ENCODE peak calls at places on chromosomes 11 and 22, in four cellular contexts. T is GM12878, K is K562, I is HepG2. B is an unnamed sample.
A peak's percentile ranks its signal among the peaks of the same experiment; 100 is the strongest.

GRCh38 chr11:81237139-81237538 is 1496.5 kb downstream of the FAM181B start:
- DNase-seq in T (no peak), K (no peak), I (peak; percentile 49), B (peak; percentile 20)

GRCh38 chr11:28964811-28965210 is 856.6 kb downstream of the METTL15 start:
- DNase-seq in T (no peak), K (no peak), I (no peak), B (no peak)

GRCh38 chr11:3959015-3959917 is 103.8 kb downstream of the STIM1 start:
- DNase-seq in T (no peak), K (peak; percentile 51), I (peak; percentile 86), B (peak; percentile 17)

GRCh38 chr11:76197941-76198640 is 8.2 kb downstream of the WNT11 start:
- DNase-seq in T (no peak), K (no peak), I (no peak), B (no peak)

GRCh38 chr11:22467248-22467647 is 129.1 kb downstream of the SLC17A6 start:
- DNase-seq in T (no peak), K (no peak), I (no peak), B (no peak)

GRCh38 chr11:47171856-47172255 is 4.8 kb downstream of the ARFGAP2 start:
- DNase-seq in T (no peak), K (no peak), I (no peak), B (no peak)

GRCh38 chr11:128687321-128687720 is 6.6 kb upstream of the FLI1 start:
- DNase-seq in T (no peak), K (no peak), I (no peak), B (no peak)

GRCh38 chr11:74870485-74870884 is 78.4 kb downstream of the XRRA1 start:
- DNase-seq in T (no peak), K (peak; percentile 59), I (peak; percentile 60), B (peak; percentile 42)

GRCh38 chr11:65384301-65384889 is 1.9 kb upstream of the SLC25A45 start:
- DNase-seq in T (no peak), K (no peak), I (no peak), B (no peak)

GRCh38 chr22:30871391-30872281 is 96.9 kb downstream of the MORC2 start:
- DNase-seq in T (no peak), K (no peak), I (no peak), B (no peak)

GRCh38 chr22:30868663-30869385 is 99.8 kb downstream of the MORC2 start:
- DNase-seq in T (no peak), K (no peak), I (no peak), B (no peak)

GRCh38 chr22:30867746-30868662 is 100.6 kb downstream of the MORC2 start:
- DNase-seq in T (no peak), K (no peak), I (no peak), B (no peak)

GRCh38 chr22:30870451-30871345 is 97.9 kb downstream of the MORC2 start:
- DNase-seq in T (no peak), K (no peak), I (no peak), B (no peak)

DNA sequence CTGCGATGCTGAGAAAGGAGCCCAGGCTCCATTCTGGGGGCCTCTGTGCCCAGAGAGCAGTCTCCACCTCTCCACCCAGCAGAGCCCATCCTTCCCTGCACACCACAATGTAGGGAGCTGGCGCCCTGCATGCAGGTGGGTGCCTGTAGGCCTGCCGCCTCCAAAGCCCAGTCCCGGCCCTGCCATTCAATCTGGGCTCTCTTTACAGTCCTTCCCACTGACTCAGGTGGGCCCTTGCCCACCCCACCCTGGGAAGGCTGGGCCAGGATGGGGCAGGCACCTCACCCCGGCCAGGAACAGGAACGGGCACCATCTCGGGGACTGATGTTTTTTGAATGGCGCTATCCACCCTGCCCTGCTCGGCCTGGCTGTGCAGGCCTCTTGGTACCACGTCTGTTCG is 98.6 kb downstream of the MORC2 start:
- DNase-seq in T (no peak), K (no peak), I (no peak), B (no peak)
- TF ChIP-seq FOXK2 in T (no peak), K (no peak), I (no peak), B (no peak)

DNA sequence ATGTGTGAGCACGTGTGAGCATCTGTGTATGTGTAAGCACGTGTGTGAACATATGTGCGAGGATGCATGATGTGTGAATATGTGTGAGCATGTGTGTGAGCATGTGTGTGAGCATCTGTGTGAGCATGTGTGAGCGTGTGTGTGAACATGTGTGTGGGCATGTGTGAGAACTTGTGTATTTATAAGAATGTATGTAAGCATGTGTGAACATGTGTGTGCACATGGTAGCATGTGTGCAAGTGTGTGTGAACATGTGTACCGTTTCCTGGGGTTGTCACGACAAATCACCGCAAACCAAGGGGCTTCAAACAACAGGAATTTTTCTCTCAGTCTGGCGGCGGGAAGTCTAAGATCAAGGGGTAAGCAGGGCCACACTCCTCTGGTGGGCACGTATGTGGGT is 238.3 kb downstream of the CTTN start:
- DNase-seq in T (no peak), K (no peak), I (no peak), B (no peak)
- TF ChIP-seq FOXM1 in T (no peak), K (no peak), I (no peak), B (no peak)

GRCh38 chr11:44961894-44962293 is 11.2 kb upstream of the TP53I11 start:
- DNase-seq in T (no peak), K (no peak), I (no peak), B (no peak)
- TF ChIP-seq FOXK2 in T (no peak), K (no peak), I (no peak), B (no peak)

GRCh38 chr11:270451-271208 is 7.6 kb upstream of the NLRP6 start:
- DNase-seq in T (no peak), K (no peak), I (no peak), B (no peak)
- TF ChIP-seq FOXM1 in T (no peak), K (no peak), I (no peak), B (no peak)

GRCh38 chr11:10328314-10329090 is 23.6 kb downstream of the ADM start:
- DNase-seq in T (no peak), K (no peak), I (no peak), B (no peak)
- TF ChIP-seq FOXK2 in T (no peak), K (no peak), I (no peak), B (no peak)

DNA sequence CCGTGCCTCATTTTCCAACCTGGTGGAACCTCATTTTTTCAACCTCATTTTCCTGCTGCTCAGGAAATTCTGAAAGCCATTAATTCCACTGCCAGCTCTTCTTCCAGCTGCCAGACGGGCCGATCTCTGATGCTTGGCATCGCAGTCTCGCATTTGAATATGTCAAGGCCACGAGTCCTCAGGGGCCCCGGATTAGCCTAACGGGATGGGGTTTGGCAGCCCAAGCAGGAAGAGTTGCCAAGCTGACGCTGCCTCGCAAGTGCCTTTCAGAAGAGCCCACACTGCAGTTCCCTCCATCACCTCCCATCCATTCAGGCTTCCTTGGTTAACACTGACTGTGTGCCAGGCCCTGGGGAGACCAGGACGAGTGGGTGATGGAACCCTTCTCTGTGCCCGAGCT is 8.7 kb downstream of the RASD2 start:
- DNase-seq in T (no peak), K (no peak), I (no peak), B (no peak)
- TF ChIP-seq FOXM1 in T (no peak), K (no peak), I (no peak), B (no peak)

GRCh38 chr11:1777737-1778136 is 14.0 kb upstream of the CTSD start:
- DNase-seq in T (no peak), K (no peak), I (no peak), B (no peak)

GRCh38 chr11:1776331-1776851 is 12.7 kb upstream of the CTSD start:
- DNase-seq in T (no peak), K (no peak), I (no peak), B (no peak)

GRCh38 chr11:1779034-1779805 is 15.5 kb upstream of the CTSD start:
- DNase-seq in T (no peak), K (no peak), I (no peak), B (no peak)

GRCh38 chr11:1778141-1778911 is 14.6 kb upstream of the CTSD start:
- DNase-seq in T (no peak), K (no peak), I (no peak), B (no peak)

DNA sequence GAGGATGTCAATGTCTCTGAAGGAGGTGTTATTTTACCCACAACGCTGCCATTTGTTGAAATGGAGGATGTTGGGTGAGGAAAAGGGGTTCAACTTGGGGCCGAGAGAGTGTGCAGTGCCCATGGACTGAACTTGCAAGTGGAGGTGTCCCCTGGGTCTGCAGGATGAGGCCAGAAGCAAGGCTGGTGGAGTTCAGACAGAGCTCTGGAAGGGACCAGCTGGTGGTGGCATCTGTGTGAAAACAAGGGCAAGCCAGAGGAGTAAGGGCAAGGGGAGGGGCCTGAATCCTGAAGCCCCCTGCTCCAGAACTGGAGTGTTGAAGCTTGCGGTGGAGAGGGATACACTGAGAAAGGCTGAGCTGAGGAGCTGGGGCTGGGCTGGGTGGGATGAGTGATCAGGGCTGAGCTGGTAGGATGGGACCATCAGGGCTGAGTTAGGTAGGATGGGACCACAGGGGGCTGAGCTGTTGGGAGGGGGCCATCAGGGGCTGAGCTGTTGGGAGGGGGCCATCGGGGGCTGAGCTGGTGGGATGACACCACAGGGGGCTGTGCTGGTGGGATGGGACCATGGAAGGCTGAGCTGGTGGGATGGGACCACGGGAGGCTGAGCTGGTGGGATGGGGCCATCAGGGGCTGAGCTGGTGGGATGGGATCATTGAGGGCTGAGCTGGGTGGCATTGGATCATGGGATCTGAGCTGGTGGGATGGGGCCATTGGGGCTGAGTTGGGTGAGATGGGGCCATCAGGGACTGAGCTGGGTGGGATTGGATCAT is 13.4 kb upstream of the CTSD start:
- DNase-seq in T (no peak), K (no peak), I (no peak), B (no peak)
- TF ChIP-seq FOXK2 in T (no peak), K (no peak), I (no peak), B (no peak)

DNA sequence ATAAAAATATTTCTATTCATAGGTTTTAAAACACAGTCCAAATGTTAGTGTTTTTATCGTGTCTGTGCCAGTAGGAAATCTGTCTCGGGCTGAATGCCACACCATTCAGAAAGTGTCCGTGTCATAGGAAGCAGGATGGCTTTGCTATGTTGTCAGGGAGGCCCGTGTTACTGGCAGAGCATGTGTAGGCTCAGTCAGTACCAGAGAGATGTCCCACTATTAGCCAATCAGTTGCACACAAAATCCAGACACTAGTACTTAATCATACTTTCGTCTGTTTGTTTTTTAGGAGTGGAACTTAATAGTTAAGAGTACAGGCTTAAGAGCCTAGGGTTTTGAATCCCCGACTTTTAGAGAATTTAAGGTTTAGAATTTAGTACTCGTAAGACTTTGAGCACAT is 30.2 kb upstream of the SYN3 start:
- DNase-seq in T (no peak), K (no peak), I (no peak), B (no peak)
- TF ChIP-seq FOXM1 in T (no peak), K (no peak), I (no peak), B (no peak)

GRCh38 chr22:27090595-27090994 is 433.2 kb downstream of the MIAT start:
- DNase-seq in T (no peak), K (no peak), I (no peak), B (no peak)
- TF ChIP-seq FOXK2 in T (no peak), K (no peak), I (no peak), B (no peak)

B was measured in HEK293T.